ENCODE peak calls at places on chromosomes 5 and 9, in five cellular contexts. T is left ventricle myocardium inferior; H is stimulated activated CD8-positive, alpha-beta memory T cell treated with anti-CD3 and anti-CD28 coated beads, Interleukin-12 subunit alpha, Interleukin-12 subunit beta, amount 100 ng/mL, for 1 hour; R is activated T-helper 9 cell treated with anti-CD3 and anti-CD28 coated beads, Interleukin-2, amount 50 U/mL, for 16 hours; M is smooth muscle cell of the brain vasculature. E is an unnamed sample.

GRCh38 chr9:136077491-136077890 is 17.6 kb downstream of the NACC2 start:
- DNase-seq in H (no peak), R (no peak), M (no peak), T (no peak), E (peak)

GRCh38 chr9:98778251-98778650 is 18.1 kb downstream of the ANKS6 start:
- DNase-seq in R (no peak), T (no peak), H (no peak), M (no peak), E (no peak)

GRCh38 chr9:100472725-100473261 is at the start of gene TMEFF1:
- DNase-seq in T (peak), H (no peak), R (peak), M (no peak), E (peak)

GRCh38 chr9:34197756-34198711 is 19.2 kb downstream of the UBAP1 start:
- DNase-seq in H (no peak), M (no peak), R (no peak), T (no peak), E (no peak)

GRCh38 chr5:76836181-76836580 is 13.6 kb upstream of the S100Z start:
- DNase-seq in T (no peak), H (no peak), R (no peak), M (no peak), E (no peak)

GRCh38 chr5:20114536-20114935 is 126.5 kb upstream of the CDH18 start:
- DNase-seq in M (no peak), H (no peak), R (no peak), T (no peak), E (no peak)

GRCh38 chr9:98488578-98489312 is 220.0 kb downstream of the GABBR2 start:
- DNase-seq in T (no peak), M (peak), R (no peak), H (no peak), E (no peak)

GRCh38 chr9:116494815-116495634 is 192.1 kb upstream of the TRIM32 start:
- DNase-seq in M (no peak), R (no peak), T (no peak), H (no peak), E (peak)

GRCh38 chr5:33984178-33984577 is 315 bp downstream of the SLC45A2 start:
- DNase-seq in R (no peak), M (no peak), H (no peak), T (no peak), E (no peak)

GRCh38 chr5:73812457-73812856 is 186.5 kb downstream of the ARHGEF28 start:
- DNase-seq in T (no peak), R (no peak), H (no peak), M (no peak), E (no peak)

GRCh38 chr9:70262948-70263347 is 4.2 kb downstream of the SMC5 start:
- DNase-seq in M (no peak), H (no peak), T (no peak), R (no peak), E (no peak)

GRCh38 chr9:134712922-134713321 is 71.3 kb downstream of the COL5A1 start:
- DNase-seq in M (no peak), H (no peak), R (no peak), T (peak), E (peak)

GRCh38 chr5:177133119-177133844 is at the start of gene NSD1:
- DNase-seq in R (peak), H (peak), M (peak), T (peak), E (peak)

GRCh38 chr9:116027511-116027910 is 126.1 kb upstream of the PAPPA start:
- DNase-seq in T (no peak), R (no peak), H (no peak), M (no peak), E (no peak)

GRCh38 chr5:94903719-94904118 is 285.2 kb downstream of the SLF1 start:
- DNase-seq in T (no peak), H (no peak), R (no peak), M (no peak), E (no peak)

GRCh38 chr9:6243746-6244145 is 28.1 kb downstream of the IL33 start:
- DNase-seq in M (no peak), T (no peak), R (no peak), H (no peak), E (no peak)

GRCh38 chr5:23316060-23316591 is 191.3 kb upstream of the PRDM9 start:
- DNase-seq in T (no peak), R (no peak), H (no peak), M (no peak), E (no peak)

GRCh38 chr5:60639544-60639943 is 60.4 kb downstream of the DEPDC1B start:
- DNase-seq in H (no peak), R (no peak), T (no peak), M (no peak), E (no peak)

GRCh38 chr5:156589859-156590216 is 260.3 kb upstream of the PPP1R2B start:
- DNase-seq in H (no peak), R (no peak), T (no peak), M (no peak), E (no peak)

GRCh38 chr9:109604036-109604600 is 106.0 kb upstream of the PTPN3 start:
- DNase-seq in M (no peak), R (no peak), H (no peak), T (no peak), E (no peak)

GRCh38 chr5:141876628-141877477 is 1.4 kb downstream of the PCDH1 start:
- DNase-seq in R (no peak), H (no peak), T (no peak), M (no peak), E (no peak)